ENCODE peak calls at places on chromosomes 7 and 10, in ten cellular contexts. W is tibial artery; Z is heart left ventricle; I is CD8-positive, alpha-beta T cell; Q is heart right ventricle; T is MM.1S; M is gastrocnemius medialis; E is spleen; X is fibroblast of lung; P is OCI-LY7. S is an unnamed sample. For H3K4me1, the result is how much of the 10 kb centered on the place peaks cover.

GRCh38 chr10:131092876-131093275 is 218.6 kb downstream of the TCERG1L start:
- DNase-seq in I (no peak), W (no peak), Q (no peak), X (no peak), T (no peak), E (peak), Z (no peak), M (no peak), P (no peak), S (no peak)

GRCh38 chr7:77157446-77157845 is 35.0 kb downstream of the CCDC146 start:
- DNase-seq in M (no peak), Q (no peak), Z (no peak), E (no peak), I (no peak), W (no peak), T (peak), X (no peak), P (no peak), S (no peak)

GRCh38 chr7:145957160-145957890 is 159.3 kb upstream of the CNTNAP2 start:
- DNase-seq in W (no peak), E (no peak), M (no peak), X (no peak), I (no peak), T (peak), P (peak), Q (no peak), Z (no peak), S (peak)

GRCh38 chr7:132577206-132578049 is 1.2 kb upstream of the PLXNA4 start:
- DNase-seq in P (no peak), Z (peak), M (peak), X (peak), Q (peak), E (no peak), T (no peak), W (peak), I (no peak), S (peak)

GRCh38 chr7:155803418-155804376 is 8.6 kb downstream of the SHH start:
- DNase-seq in T (no peak), W (no peak), X (peak), M (no peak), I (no peak), Q (no peak), E (peak), P (no peak), Z (no peak), S (no peak)

GRCh38 chr10:111083222-111084095 is 6.6 kb downstream of the ADRA2A start:
- DNase-seq in E (no peak), I (no peak), Z (no peak), P (no peak), T (no peak), M (no peak), W (no peak), Q (no peak), X (no peak), S (no peak)

GRCh38 chr7:133511242-133511641 is 258.4 kb downstream of the EXOC4 start:
- DNase-seq in I (no peak), Z (no peak), E (no peak), P (no peak), X (no peak), T (no peak), M (no peak), W (no peak), Q (no peak), S (no peak)

GRCh38 chr10:77505431-77506334 is 131.9 kb downstream of the KCNMA1 start:
- DNase-seq in X (peak), Q (no peak), E (no peak), M (no peak), I (no peak), T (no peak), P (no peak), W (no peak), Z (no peak), S (peak)

GRCh38 chr7:37028909-37029440 is 304.7 kb upstream of the AOAH start:
- DNase-seq in I (no peak), Q (no peak), P (no peak), X (no peak), W (no peak), E (no peak), Z (no peak), M (no peak), T (no peak), S (no peak)

GRCh38 chr10:31770307-31770902 is 158.2 kb downstream of the ARHGAP12 start:
- DNase-seq in Z (peak), M (no peak), E (no peak), I (peak), Q (peak), P (peak), X (no peak), W (peak), T (peak), S (peak)

GRCh38 chr7:141198191-141198958 is 124.5 kb downstream of the TMEM178B start:
- DNase-seq in I (no peak), T (no peak), Q (no peak), E (no peak), P (no peak), Z (no peak), W (no peak), X (no peak), M (no peak), S (no peak)

GRCh38 chr10:31381171-31381570 is 62.2 kb downstream of the ZEB1 start:
- DNase-seq in Q (no peak), T (no peak), M (no peak), Z (no peak), X (no peak), P (no peak), I (no peak), E (no peak), W (no peak), S (no peak)

GRCh38 chr10:24114561-24114960 is 94.4 kb upstream of the KIAA1217 start:
- DNase-seq in Z (no peak), E (no peak), P (no peak), W (no peak), X (peak), T (no peak), M (no peak), Q (no peak), I (no peak), S (peak)

GRCh38 chr10:99996934-99997648 is 12.7 kb downstream of the DNMBP start:
- DNase-seq in E (no peak), T (no peak), P (no peak), I (no peak), X (peak), Q (no peak), Z (no peak), M (peak), W (no peak), S (peak)

GRCh38 chr10:117300671-117301070 is 59.8 kb downstream of the SLC18A2 start:
- DNase-seq in X (no peak), I (no peak), Q (no peak), P (no peak), M (no peak), T (no peak), W (no peak), Z (no peak), E (no peak), S (no peak)

GRCh38 chr7:81264116-81264515 is 345.3 kb upstream of the SEMA3C start:
- DNase-seq in I (no peak), W (no peak), Q (no peak), T (no peak), M (no peak), X (no peak), P (peak), Z (no peak), E (no peak), S (no peak)

GRCh38 chr7:40329601-40330153 is 194.9 kb downstream of the SUGCT start:
- DNase-seq in Q (no peak), Z (no peak), T (peak), E (no peak), P (peak), I (no peak), W (no peak), X (peak), M (no peak), S (peak)

GRCh38 chr10:86364551-86365345 is 1.8 kb downstream of the GRID1 start:
- DNase-seq in I (no peak), Q (no peak), W (peak), M (no peak), T (no peak), E (peak), Z (no peak), P (no peak), X (peak), S (peak)

GRCh38 chr10:77643795-77644468 is 6.3 kb upstream of the KCNMA1 start:
- DNase-seq in M (no peak), T (peak), W (no peak), I (peak), Z (no peak), P (peak), E (no peak), Q (no peak), X (peak), S (peak)

GRCh38 chr7:46385662-46386309 is 464.7 kb upstream of the IGFBP3 start:
- DNase-seq in Z (no peak), I (no peak), W (no peak), P (no peak), Q (no peak), T (no peak), M (no peak), X (peak), E (no peak), S (no peak)

GRCh38 chr7:149202831-149203231 is 7.5 kb downstream of the ZNF282 start:
- DNase-seq in E (peak), M (no peak), I (no peak), Z (peak), P (no peak), W (no peak), T (no peak), Q (no peak), X (peak), S (no peak)

GRCh38 chr10:43692051-43692825 is 43.6 kb upstream of the ZNF32 start:
- DNase-seq in I (no peak), E (peak), Z (no peak), Q (no peak), P (no peak), M (no peak), X (peak), W (no peak), T (no peak), S (no peak)

GRCh38 chr7:78081888-78082287 is 283.3 kb downstream of the PHTF2 start:
- DNase-seq in X (no peak), E (no peak), M (no peak), P (no peak), T (no peak), Q (no peak), W (no peak), Z (no peak), I (no peak), S (no peak)

GRCh38 chr7:138773176-138773575 is 24.6 kb upstream of the TMEM213 start:
- DNase-seq in X (no peak), Q (no peak), W (no peak), I (no peak), Z (no peak), T (no peak), E (peak), M (no peak), P (no peak), S (no peak)

GRCh38 chr10:94133239-94133638 is 139.5 kb downstream of the PLCE1 start:
- DNase-seq in T (no peak), E (no peak), I (no peak), Q (peak), W (no peak), P (no peak), X (peak), Z (peak), M (peak), S (no peak)

GRCh38 chr7:2468227-2468626 is 8.0 kb downstream of the GRIFIN start:
- DNase-seq in M (no peak), W (no peak), E (no peak), X (no peak), Q (no peak), P (no peak), T (no peak), I (no peak), Z (no peak), S (no peak)

GRCh38 chr10:110184363-110184762 is 23.0 kb upstream of the MXI1 start:
- DNase-seq in E (no peak), T (no peak), M (no peak), I (no peak), X (no peak), W (no peak), P (no peak), Q (no peak), Z (no peak), S (no peak)

GRCh38 chr7:116083791-116084190 is 53.2 kb upstream of the TFEC start:
- DNase-seq in M (no peak), X (no peak), E (no peak), T (no peak), Q (no peak), Z (no peak), I (no peak), P (no peak), W (no peak), S (no peak)

GRCh38 chr10:129773359-129773990 is 190.6 kb downstream of the EBF3 start:
- DNase-seq in X (no peak), E (peak), Z (no peak), T (no peak), P (no peak), W (peak), Q (no peak), I (no peak), M (no peak), S (no peak)

GRCh38 chr7:8147760-8148463 is 114.1 kb downstream of the ICA1 start:
- DNase-seq in W (no peak), I (no peak), Z (peak), Q (no peak), M (no peak), T (no peak), E (no peak), P (no peak), X (no peak), S (no peak)

GRCh38 chr10:117948493-117948892 is 98.2 kb downstream of the RAB11FIP2 start:
- DNase-seq in X (no peak), I (no peak), W (no peak), T (no peak), P (no peak), Q (no peak), E (no peak), M (no peak), Z (no peak), S (no peak)

GRCh38 chr10:32379314-32379949 is 32.5 kb upstream of the EPC1 start:
- DNase-seq in Z (no peak), E (no peak), X (peak), P (peak), W (no peak), T (peak), I (no peak), M (no peak), Q (no peak), S (peak)

GRCh38 chr10:28304032-28304571 is 1.2 kb upstream of the MPP7 start:
- DNase-seq in Z (no peak), T (no peak), E (no peak), X (no peak), W (no peak), Q (no peak), I (no peak), M (no peak), P (no peak), S (no peak)

GRCh38 chr7:107951896-107952295 is 51.1 kb downstream of the LAMB1 start:
- DNase-seq in Q (no peak), P (no peak), Z (no peak), I (no peak), X (no peak), W (no peak), T (no peak), E (no peak), M (no peak), S (no peak)

GRCh38 chr10:71493741-71494140 is 97.0 kb downstream of the CDH23 start:
- DNase-seq in M (no peak), E (no peak), W (no peak), X (no peak), P (no peak), I (no peak), T (no peak), Z (no peak), Q (no peak), S (no peak)

GRCh38 chr10:79379512-79380124 is 32.3 kb downstream of the PPIF start:
- DNase-seq in W (no peak), T (no peak), Z (peak), Q (peak), M (no peak), I (peak), P (no peak), X (no peak), E (peak), S (peak)

GRCh38 chr7:116843373-116843772 is 19.0 kb upstream of the CAPZA2 start:
- DNase-seq in W (peak), E (no peak), T (no peak), X (no peak), I (no peak), Q (no peak), P (no peak), M (no peak), Z (no peak), S (no peak)

GRCh38 chr7:68760556-68760955 is 837.7 kb upstream of the AUTS2 start:
- DNase-seq in E (no peak), W (no peak), I (no peak), X (peak), Z (no peak), M (no peak), T (no peak), Q (no peak), P (no peak), S (peak)

GRCh38 chr10:12400266-12400931 is 51.1 kb downstream of the CAMK1D start:
- DNase-seq in W (no peak), M (no peak), X (peak), P (no peak), Z (no peak), I (no peak), T (no peak), E (peak), Q (no peak), S (no peak)

GRCh38 chr7:92609921-92610518 is 19.8 kb upstream of the FAM133B start:
- DNase-seq in W (no peak), Q (no peak), X (no peak), M (no peak), E (no peak), I (no peak), T (peak), Z (no peak), P (peak), S (peak)

DNA sequence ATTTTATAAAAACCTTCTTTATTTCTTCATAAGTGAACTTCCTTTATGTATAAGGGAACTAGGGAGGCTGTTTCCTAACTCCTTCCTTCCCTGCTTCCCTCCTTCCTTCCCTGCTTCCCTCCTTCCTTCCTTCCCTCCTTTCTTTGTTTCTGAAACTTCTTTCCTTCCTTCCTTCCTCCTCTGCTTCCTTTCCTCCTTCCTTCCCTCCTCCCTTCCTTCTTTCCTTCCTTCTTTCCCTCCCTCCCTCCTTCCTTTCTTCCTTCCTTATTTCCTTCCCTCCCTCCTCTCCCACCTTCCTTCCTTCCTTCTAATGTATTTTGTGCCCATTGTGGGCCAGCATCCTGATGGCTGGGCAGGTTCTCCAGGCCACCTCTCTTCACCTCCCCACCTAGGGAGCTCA is 26.8 kb upstream of the UCN3 start:
- DNase-seq in E (no peak), T (no peak), P (no peak), I (no peak), Q (no peak), Z (no peak), W (no peak), M (no peak), X (no peak), S (no peak)
- H3K4me1 ChIP-seq in E (under half), T (under half), P (under half), I (under half), Q (under half), Z (under half), W (under half), M (under half), X (under half), S (under half)

GRCh38 chr10:69360485-69361302 is 56.0 kb downstream of the TACR2 start:
- DNase-seq in X (peak), Q (peak), T (no peak), Z (peak), P (no peak), M (peak), W (peak), E (no peak), I (no peak), S (peak)
- H3K4me1 ChIP-seq in X (under half), Q (under half), T (under half), Z (under half), P (under half), M (half or more), W (under half), E (under half), I (under half), S (under half)

DNA sequence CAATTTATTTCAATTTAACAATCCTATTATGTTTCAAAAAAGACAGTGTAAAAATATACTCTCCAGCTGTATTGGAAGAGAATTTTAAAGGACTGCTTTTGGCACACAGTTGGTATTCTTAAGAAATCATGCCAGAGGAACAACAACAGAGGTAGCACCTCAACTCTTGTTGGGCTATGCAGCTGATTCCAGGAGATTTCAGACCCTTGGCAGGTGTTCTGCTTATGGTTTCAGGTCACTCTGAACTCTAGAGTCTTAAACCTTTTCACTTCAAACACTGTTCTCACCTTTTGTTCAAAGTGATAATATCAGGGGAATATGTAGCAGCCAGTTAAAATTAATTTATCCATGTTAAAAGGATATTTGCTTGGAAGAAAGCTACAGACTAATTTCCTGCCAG is 160.1 kb downstream of the PFKFB3 start:
- DNase-seq in M (no peak), Q (no peak), E (no peak), X (no peak), I (no peak), Z (no peak), T (no peak), W (no peak), P (no peak), S (no peak)
- H3K4me1 ChIP-seq in M (under half), Q (under half), E (under half), X (under half), I (under half), Z (under half), T (under half), W (under half), P (under half), S (under half)

GRCh38 chr10:70232859-70233108 is 445 bp downstream of the PPA1 start:
- DNase-seq in E (no peak), M (no peak), Q (no peak), I (peak), T (no peak), X (no peak), W (no peak), Z (no peak), P (no peak), S (no peak)

GRCh38 chr10:70232155-70232858 is 922 bp downstream of the PPA1 start:
- DNase-seq in Z (no peak), M (no peak), T (peak), P (peak), W (no peak), Q (peak), E (peak), I (peak), X (peak), S (peak)

GRCh38 chr10:70223728-70224127 is 9.5 kb downstream of the PPA1 start:
- DNase-seq in P (no peak), Q (no peak), Z (no peak), X (peak), I (no peak), W (no peak), M (no peak), E (no peak), T (no peak), S (no peak)

GRCh38 chr10:70227548-70228320 is 5.5 kb downstream of the PPA1 start:
- DNase-seq in Z (no peak), T (no peak), M (no peak), I (no peak), Q (no peak), X (no peak), E (no peak), P (no peak), W (no peak), S (no peak)

DNA sequence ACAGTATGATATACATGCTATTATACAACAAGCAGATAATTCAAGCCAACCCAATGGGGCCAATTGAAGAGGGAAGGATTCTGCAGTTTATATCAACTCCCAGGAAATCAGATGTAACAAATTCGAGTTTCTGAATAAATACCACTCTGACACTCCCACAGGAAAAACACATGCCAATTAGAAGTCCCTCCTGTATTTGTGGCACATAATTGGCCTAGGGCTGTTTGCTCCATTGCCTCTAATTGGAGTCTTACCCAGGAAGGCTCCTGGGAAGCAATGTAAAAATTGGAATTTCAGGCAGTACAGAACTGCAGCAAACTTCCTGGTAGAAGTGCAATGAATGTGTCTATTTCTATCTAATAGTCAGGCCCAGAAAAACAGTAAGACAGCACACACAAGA is 4.7 kb downstream of the PPA1 start:
- DNase-seq in Q (no peak), I (no peak), T (no peak), E (no peak), W (no peak), Z (no peak), M (no peak), P (no peak), X (no peak), S (no peak)
- H3K4me1 ChIP-seq in Q (under half), I (under half), T (half or more), E (under half), W (under half), Z (under half), M (under half), P (under half), X (under half), S (under half)

DNA sequence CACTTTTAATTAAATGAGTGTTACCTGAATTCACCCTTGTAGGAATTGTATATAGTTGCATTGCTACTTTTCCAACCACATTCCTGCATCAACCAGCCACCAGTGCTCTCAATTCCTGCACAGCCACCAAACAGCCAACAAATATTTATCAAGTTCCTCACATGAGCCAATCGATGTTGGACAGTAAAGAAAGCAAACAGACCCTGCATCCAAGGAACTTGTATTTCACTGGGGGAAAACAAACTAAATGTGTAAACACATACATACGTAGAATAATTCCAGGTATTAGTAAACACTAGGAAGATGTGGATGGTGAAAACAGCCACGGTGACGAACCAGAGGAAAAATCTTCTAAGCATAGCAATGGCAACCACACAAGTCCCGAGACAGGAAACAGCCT is 111.3 kb downstream of the XRCC2 start:
- DNase-seq in Q (no peak), I (no peak), M (no peak), W (no peak), X (no peak), E (peak), P (no peak), T (no peak), Z (no peak), S (no peak)
- H3K4me1 ChIP-seq in Q (under half), I (under half), M (under half), W (under half), X (under half), E (under half), P (under half), T (under half), Z (under half), S (under half)

S was measured in cardiac muscle cell.